ENCODE peak calls at places on chromosomes 16 and 17, in ten cellular contexts. C is nucleus accumbens; T is effector memory CD8-positive, alpha-beta T cell; K is activated naive CD4-positive, alpha-beta T cell; H is neural crest cell; G is COR-L47; U is stimulated activated CD8-positive, alpha-beta memory T cell treated with anti-CD3 and anti-CD28 coated beads, Interleukin-4, amount 100 ng/mL, for 1 hour; Q is hypothalamus; L is GM23248; R is SW 1271. B is an unnamed sample.
A peak's percentile ranks its signal among the peaks of the same experiment; 100 is the strongest.

GRCh38 chr16:46789499-46790414 is 41.2 kb downstream of the C16orf87 start:
- DNase-seq in C (peak; percentile 15), T (peak; percentile 67), K (peak; percentile 61), H (peak; percentile 66), G (peak; percentile 11), U (peak; percentile 42), Q (no peak), L (peak; percentile 80), R (no peak), B (peak; percentile 83)

GRCh38 chr16:87424260-87424659 is 32.1 kb downstream of the MAP1LC3B start:
- DNase-seq in C (no peak), T (no peak), K (no peak), H (no peak), G (no peak), U (no peak), Q (no peak), L (no peak), R (no peak), B (no peak)

GRCh38 chr16:20868890-20869289 is 31.3 kb downstream of the DCUN1D3 start:
- DNase-seq in C (peak; percentile 68), T (no peak), K (no peak), H (no peak), G (no peak), U (no peak), Q (peak; percentile 25), L (peak; percentile 68), R (peak; percentile 5), B (peak; percentile 88)

GRCh38 chr16:8568231-8568617 is 22.1 kb downstream of the TMEM114 start:
- DNase-seq in C (no peak), T (no peak), K (no peak), H (no peak), G (no peak), U (no peak), Q (no peak), L (peak; percentile 24), R (no peak), B (no peak)

GRCh38 chr17:8290043-8290442 is 1.6 kb downstream of the RANGRF start:
- DNase-seq in C (no peak), T (no peak), K (no peak), H (no peak), G (no peak), U (no peak), Q (no peak), L (peak; percentile 57), R (no peak), B (no peak)

GRCh38 chr17:74390680-74391653 is 23.7 kb downstream of the GPR142 start:
- DNase-seq in C (no peak), T (no peak), K (no peak), H (no peak), G (no peak), U (no peak), Q (no peak), L (no peak), R (no peak), B (no peak)

GRCh38 chr16:74736531-74737157 is 36.0 kb upstream of the MLKL start:
- DNase-seq in C (no peak), T (no peak), K (no peak), H (no peak), G (no peak), U (no peak), Q (no peak), L (no peak), R (no peak), B (no peak)

GRCh38 chr17:69716571-69716970 is 302.1 kb downstream of the MAP2K6 start:
- DNase-seq in C (no peak), T (no peak), K (no peak), H (no peak), G (no peak), U (no peak), Q (no peak), L (peak; percentile 53), R (no peak), B (no peak)

GRCh38 chr17:45144199-45145034 is 3.9 kb upstream of the HEXIM1 start:
- DNase-seq in C (no peak), T (no peak), K (no peak), H (no peak), G (no peak), U (no peak), Q (no peak), L (peak; percentile 76), R (no peak), B (peak; percentile 69)

GRCh38 chr16:21001262-21001661 is 100.7 kb downstream of the LYRM1 start:
- DNase-seq in C (no peak), T (no peak), K (no peak), H (no peak), G (no peak), U (no peak), Q (no peak), L (peak; percentile 35), R (no peak), B (peak; percentile 29)

GRCh38 chr16:20971420-20971819 is 70.8 kb downstream of the LYRM1 start:
- DNase-seq in C (no peak), T (no peak), K (no peak), H (no peak), G (no peak), U (no peak), Q (no peak), L (peak; percentile 2), R (no peak), B (no peak)

GRCh38 chr16:67667817-67668494 is 1.3 kb downstream of the C16orf86 start:
- DNase-seq in C (peak; percentile 80), T (peak; percentile 57), K (peak; percentile 67), H (peak; percentile 76), G (peak; percentile 90), U (peak; percentile 29), Q (peak; percentile 31), L (peak; percentile 97), R (peak; percentile 79), B (peak; percentile 87)

GRCh38 chr17:31491794-31492171 is 100.3 kb downstream of the RAB11FIP4 start:
- DNase-seq in C (no peak), T (no peak), K (no peak), H (no peak), G (no peak), U (no peak), Q (no peak), L (no peak), R (no peak), B (no peak)

GRCh38 chr16:877242-878065 is 76.9 kb upstream of the GNG13 start:
- DNase-seq in C (no peak), T (no peak), K (no peak), H (no peak), G (no peak), U (no peak), Q (no peak), L (no peak), R (no peak), B (no peak)

GRCh38 chr16:15482068-15482747 is 47.8 kb downstream of the BMERB1 start:
- DNase-seq in C (no peak), T (no peak), K (no peak), H (no peak), G (no peak), U (no peak), Q (no peak), L (peak; percentile 98), R (peak; percentile 97), B (peak; percentile 29)

GRCh38 chr17:16952401-16952800 is 19.5 kb downstream of the TNFRSF13B start:
- DNase-seq in C (no peak), T (no peak), K (no peak), H (no peak), G (no peak), U (no peak), Q (no peak), L (no peak), R (no peak), B (no peak)

GRCh38 chr16:1960665-1961630 is 1.6 kb downstream of the NDUFB10 start:
- DNase-seq in C (no peak), T (peak; percentile 40), K (no peak), H (no peak), G (peak; percentile 44), U (no peak), Q (no peak), L (peak; percentile 51), R (peak; percentile 48), B (no peak)

GRCh38 chr16:2520097-2520783 is at the start of gene AMDHD2:
- DNase-seq in C (peak; percentile 78), T (peak; percentile 85), K (peak; percentile 77), H (peak; percentile 85), G (peak; percentile 91), U (peak; percentile 71), Q (peak; percentile 74), L (peak; percentile 99), R (peak; percentile 58), B (peak; percentile 92)

GRCh38 chr16:87216824-87217205 is 100.4 kb downstream of the C16orf95 start:
- DNase-seq in C (no peak), T (no peak), K (no peak), H (no peak), G (no peak), U (no peak), Q (no peak), L (no peak), R (no peak), B (no peak)

GRCh38 chr16:72983728-72984350 is 64.1 kb downstream of the ZFHX3 start:
- DNase-seq in C (no peak), T (no peak), K (no peak), H (no peak), G (no peak), U (no peak), Q (no peak), L (no peak), R (no peak), B (no peak)

GRCh38 chr16:77584205-77584859 is 138.0 kb upstream of the NUDT7 start:
- DNase-seq in C (no peak), T (peak; percentile 30), K (no peak), H (peak; percentile 51), G (peak; percentile 59), U (no peak), Q (no peak), L (peak; percentile 81), R (peak; percentile 62), B (peak; percentile 26)

GRCh38 chr16:54930034-54930938 is at the start of gene IRX5:
- DNase-seq in C (peak; percentile 83), T (no peak), K (no peak), H (peak; percentile 77), G (peak; percentile 86), U (no peak), Q (no peak), L (peak; percentile 98), R (peak; percentile 88), B (peak; percentile 65)